ENCODE peak calls at places on chromosomes 1 and 21, in eight cellular contexts. R is K562, O is suprapubic skin, U is prostate gland, L is IMR-90, P is esophagus squamous epithelium, S is uterus, I is heart left ventricle. M is an unnamed sample.

GRCh38 chr1:41823453-41823852 is 95.3 kb downstream of the HIVEP3 start:
- DNase-seq in R (no peak), P (no peak), S (no peak), O (no peak), U (no peak), I (peak; percentile 54), L (no peak), M (peak; percentile 24)

GRCh38 chr1:36913523-36914060 is 120.7 kb downstream of the GRIK3 start:
- DNase-seq in R (no peak), U (no peak), I (no peak), L (no peak), O (peak; percentile 34), S (no peak), P (no peak), M (no peak)

GRCh38 chr1:35557118-35557610 is at the start of gene KIAA0319L:
- DNase-seq in P (peak; percentile 74), R (peak; percentile 95), L (peak; percentile 37), I (peak; percentile 94), S (peak; percentile 87), O (peak; percentile 83), U (peak; percentile 86), M (peak; percentile 89)

GRCh38 chr1:58524353-58524945 is 22.1 kb downstream of the OMA1 start:
- DNase-seq in P (no peak), U (no peak), S (no peak), O (no peak), I (no peak), L (peak; percentile 85), R (no peak), M (no peak)

GRCh38 chr1:202012544-202013478 is 2.4 kb downstream of the ELF3 start:
- DNase-seq in O (no peak), I (no peak), P (no peak), S (no peak), L (no peak), U (no peak), R (no peak), M (no peak)

GRCh38 chr1:40769815-40770214 is 13.8 kb upstream of the KCNQ4 start:
- DNase-seq in R (no peak), L (no peak), O (no peak), I (no peak), U (no peak), P (no peak), S (no peak), M (no peak)

GRCh38 chr21:25551548-25551947 is 55.7 kb downstream of the MRPL39 start:
- DNase-seq in P (no peak), I (no peak), O (no peak), U (no peak), R (no peak), L (no peak), S (no peak), M (no peak)

GRCh38 chr1:232635778-232636356 is 5.9 kb upstream of the SIPA1L2 start:
- DNase-seq in L (peak; percentile 70), U (no peak), I (no peak), S (no peak), O (no peak), P (no peak), R (peak; percentile 41), M (no peak)

DNA sequence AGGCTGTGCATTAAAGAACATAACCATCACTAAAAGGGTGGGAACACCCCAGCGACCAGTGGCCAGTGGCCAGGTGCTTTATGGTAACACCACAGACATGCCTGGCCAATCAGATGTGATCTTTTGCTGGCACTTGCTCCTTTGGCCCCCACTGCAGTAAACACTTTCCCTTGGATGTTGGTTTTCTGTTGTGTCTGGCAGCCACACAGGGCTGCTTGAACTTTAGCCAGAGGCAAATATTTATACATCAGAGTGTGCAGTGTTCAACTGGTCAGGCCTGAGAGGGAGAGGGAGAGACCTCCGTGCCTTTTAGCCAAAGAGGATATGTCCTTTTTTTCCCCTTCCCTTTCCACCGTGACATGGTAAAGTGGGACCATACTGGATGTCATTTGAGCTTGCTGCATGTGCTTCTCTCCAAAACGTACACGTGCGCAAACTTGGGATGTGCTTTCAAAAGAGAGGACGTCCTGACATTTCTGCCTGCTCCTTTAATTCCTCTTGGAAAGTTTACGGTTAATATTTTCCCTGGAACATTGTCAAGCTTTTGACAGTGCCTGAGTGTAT is 101.2 kb downstream of the NFIA start:
- DNase-seq in S (peak; percentile 32), L (peak; percentile 36), U (peak; percentile 59), P (no peak), R (no peak), O (no peak), I (peak; percentile 42), M (peak; percentile 69)
- H3K4me1 ChIP-seq in S (peaks cover 7% of the 10 kb centered on the region), L (peaks cover 6% of the 10 kb centered on the region), U (peaks cover 7% of the 10 kb centered on the region), P (peaks cover 39% of the 10 kb centered on the region), R (peaks cover 12% of the 10 kb centered on the region), O (peaks cover 77% of the 10 kb centered on the region), I (peaks cover 52% of the 10 kb centered on the region), M (peaks cover 53% of the 10 kb centered on the region)

DNA sequence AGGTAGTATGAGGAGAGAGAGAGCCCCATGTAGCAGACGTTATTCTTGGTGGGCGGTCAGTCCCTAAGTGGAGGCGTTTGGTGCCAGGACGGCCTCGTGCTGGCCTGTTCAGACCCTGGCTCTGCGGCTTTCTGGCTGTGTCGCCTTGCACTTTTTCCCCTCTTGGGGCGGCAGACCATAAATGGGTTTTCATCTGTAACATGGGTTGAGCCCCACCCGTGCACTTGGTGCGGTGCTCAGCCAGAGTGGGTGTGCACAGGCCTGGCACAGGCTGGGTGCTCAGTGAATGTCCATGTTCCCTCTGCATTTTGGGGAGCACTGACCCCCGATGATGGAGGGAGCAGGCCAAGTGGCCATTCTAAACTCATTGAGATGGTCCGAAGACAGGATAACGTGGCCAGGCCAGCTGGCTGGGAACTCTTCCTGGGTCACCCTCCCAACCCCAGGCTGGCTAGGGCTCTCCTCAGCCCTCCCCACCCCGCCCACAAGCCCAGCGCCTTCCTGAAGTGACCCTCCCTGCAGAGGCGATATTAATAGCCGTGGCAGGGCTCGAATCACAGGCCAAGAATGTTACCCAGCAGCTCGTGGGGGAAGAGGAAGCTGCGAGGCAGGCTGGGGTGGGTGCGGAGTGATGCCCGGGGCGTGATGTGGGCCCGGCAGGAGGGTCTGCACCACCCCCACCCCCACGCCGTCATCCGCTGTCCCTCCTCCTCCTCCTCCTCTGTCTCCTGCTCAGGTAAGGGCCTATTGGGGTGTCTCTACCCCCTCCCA is 78.5 kb downstream of the ARHGEF10L start:
- DNase-seq in S (peak; percentile 62), R (no peak), O (no peak), L (peak; percentile 43), I (peak; percentile 86), P (no peak), U (no peak), M (peak; percentile 52)
- TF ChIP-seq POLR2A in S (peak; percentile 15), R (no peak), O (no peak), L (no peak), I (no peak), P (peak; percentile 53), U (no peak), M (no peak)

DNA sequence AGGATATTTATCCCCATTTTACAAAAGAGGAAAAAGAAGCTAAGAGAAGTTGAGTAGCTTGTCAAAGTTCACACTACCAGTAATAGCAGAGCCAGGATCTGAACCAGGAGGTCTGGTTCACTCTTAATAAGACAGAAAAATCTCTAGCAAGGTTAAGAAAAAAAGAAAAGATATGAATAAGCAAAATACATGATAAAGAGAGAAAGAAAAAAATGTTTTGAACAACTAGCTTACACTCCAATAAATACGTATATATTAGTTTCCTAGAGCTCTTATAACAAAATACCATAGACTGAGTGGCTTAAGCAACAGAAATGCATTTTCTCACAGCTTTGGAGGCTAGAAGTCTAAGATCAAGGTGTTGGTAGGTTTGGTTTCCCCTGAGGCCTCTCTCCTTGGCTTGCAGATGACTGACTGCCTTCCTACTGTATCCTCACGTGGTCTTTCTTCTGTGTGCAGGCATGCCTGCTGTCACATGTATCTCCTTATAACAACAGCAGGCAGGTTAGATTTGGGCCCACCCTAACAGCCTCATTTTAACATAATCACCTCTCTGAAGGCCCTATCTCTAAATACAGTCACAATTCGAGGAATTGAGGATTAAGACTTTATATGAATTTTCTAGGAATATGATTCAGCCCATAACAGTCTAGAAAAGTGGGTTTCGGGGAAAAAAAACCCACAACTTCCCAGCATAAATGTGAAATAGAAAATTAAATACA is 60.4 kb downstream of the LEPR start:
- DNase-seq in P (no peak), I (no peak), R (peak; percentile 96), S (no peak), L (no peak), O (no peak), U (no peak), M (no peak)
- H3K4me1 ChIP-seq in P (no peaks in the 10 kb centered on the region), I (no peaks in the 10 kb centered on the region), R (peaks cover under 1% of the 10 kb centered on the region), S (no peaks in the 10 kb centered on the region), L (no peaks in the 10 kb centered on the region), O (no peaks in the 10 kb centered on the region), U (no peaks in the 10 kb centered on the region), M (peaks cover 14% of the 10 kb centered on the region)

DNA sequence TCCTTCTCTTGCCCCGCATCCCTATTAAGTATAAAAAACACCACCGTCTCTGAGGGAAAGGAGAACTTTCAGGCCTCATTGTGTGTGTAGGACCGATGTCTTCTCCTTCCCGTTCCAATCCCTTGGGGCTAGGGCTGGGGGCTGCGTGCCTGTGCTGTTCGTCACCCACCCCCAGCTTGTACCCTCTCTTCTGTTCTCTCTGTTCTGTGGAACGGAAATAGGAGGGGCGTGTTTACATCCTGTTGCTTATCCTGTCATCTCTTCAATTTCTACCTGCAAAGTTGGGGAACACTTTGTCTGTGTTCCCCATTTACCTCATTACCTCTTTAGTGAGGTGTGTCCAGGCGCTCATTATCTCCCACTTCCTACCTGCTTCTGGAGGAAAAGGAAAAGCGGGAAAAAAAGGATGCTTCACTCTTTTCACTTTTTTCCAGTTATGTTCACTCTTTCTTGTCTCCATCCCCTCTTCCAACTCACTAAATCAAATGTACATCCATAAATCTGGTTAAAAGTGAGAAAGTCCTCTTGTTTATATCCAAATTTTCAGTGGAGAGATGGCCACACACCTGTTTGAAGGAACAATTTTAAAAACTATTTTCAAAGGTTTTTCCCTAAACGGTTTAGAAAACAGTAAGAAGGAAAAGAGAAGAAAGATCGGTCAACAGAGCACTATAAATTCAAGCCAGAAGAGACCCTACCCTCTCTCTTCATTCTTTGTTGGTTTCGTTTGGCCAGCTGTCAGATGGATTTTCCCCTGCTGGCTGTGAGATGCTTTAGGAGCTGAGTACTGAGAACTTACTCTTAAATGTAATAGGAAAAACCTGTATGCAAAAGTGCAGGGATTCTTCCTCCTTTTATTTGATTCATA is 1.0 kb upstream of the TXNIP start:
- DNase-seq in U (peak; percentile 56), O (peak; percentile 80), I (peak; percentile 72), R (peak; percentile 71), L (no peak), S (peak; percentile 54), P (no peak), M (peak; percentile 53)
- TF ChIP-seq POLR2A in U (peak; percentile 15), O (no peak), I (no peak), R (no peak), L (no peak), S (peak; percentile 33), P (peak; percentile 64), M (no peak)